ENCODE peak calls at places on chromosomes 1 and 21, in eight cellular contexts. One of them, this sample, is unnamed.

GRCh38 chr1:220685879-220686278 is 4.3 kb upstream of the C1orf115 start:
- DNase-seq in substantia nigra: no peak
- DNase-seq in breast epithelium: no peak
- DNase-seq in GM10248: no peak
- DNase-seq in kidney epithelial cell: no peak
- DNase-seq in osteocyte: no peak
- DNase-seq in stromal cell of bone marrow: no peak
- DNase-seq in activated naive CD4-positive, alpha-beta T cell: no peak
- DNase-seq in this sample: no peak

GRCh38 chr1:240575976-240576666 is 35.8 kb downstream of the GREM2 start:
- DNase-seq in substantia nigra: no peak
- DNase-seq in stromal cell of bone marrow: peak; percentile 89
- DNase-seq in osteocyte: no peak
- DNase-seq in kidney epithelial cell: no peak
- DNase-seq in activated naive CD4-positive, alpha-beta T cell: no peak
- DNase-seq in GM10248: no peak
- DNase-seq in breast epithelium: no peak
- DNase-seq in this sample: no peak

GRCh38 chr1:156096640-156097391 is 14.6 kb upstream of the MEX3A start:
- DNase-seq in osteocyte: peak; percentile 97
- DNase-seq in breast epithelium: peak; percentile 89
- DNase-seq in activated naive CD4-positive, alpha-beta T cell: peak; percentile 54
- DNase-seq in stromal cell of bone marrow: peak; percentile 86
- DNase-seq in substantia nigra: peak; percentile 75
- DNase-seq in kidney epithelial cell: no peak
- DNase-seq in GM10248: peak; percentile 84
- DNase-seq in this sample: peak; percentile 77

GRCh38 chr1:211643324-211644212 is 31.9 kb downstream of the NEK2 start:
- DNase-seq in substantia nigra: no peak
- DNase-seq in breast epithelium: peak; percentile 89
- DNase-seq in activated naive CD4-positive, alpha-beta T cell: no peak
- DNase-seq in GM10248: peak; percentile 19
- DNase-seq in stromal cell of bone marrow: no peak
- DNase-seq in kidney epithelial cell: no peak
- DNase-seq in osteocyte: peak; percentile 83
- DNase-seq in this sample: no peak

GRCh38 chr21:41361786-41362604 is at the start of gene MX2:
- DNase-seq in osteocyte: peak; percentile 71
- DNase-seq in stromal cell of bone marrow: peak; percentile 68
- DNase-seq in activated naive CD4-positive, alpha-beta T cell: peak; percentile 73
- DNase-seq in substantia nigra: no peak
- DNase-seq in kidney epithelial cell: no peak
- DNase-seq in GM10248: peak; percentile 75
- DNase-seq in breast epithelium: peak; percentile 57
- DNase-seq in this sample: peak; percentile 49

GRCh38 chr1:229970714-229971113 is 96.3 kb upstream of the GALNT2 start:
- DNase-seq in activated naive CD4-positive, alpha-beta T cell: no peak
- DNase-seq in substantia nigra: no peak
- DNase-seq in GM10248: no peak
- DNase-seq in breast epithelium: no peak
- DNase-seq in stromal cell of bone marrow: no peak
- DNase-seq in kidney epithelial cell: no peak
- DNase-seq in osteocyte: no peak
- DNase-seq in this sample: no peak

GRCh38 chr1:52296345-52296744 is 69.7 kb downstream of the CC2D1B start:
- DNase-seq in activated naive CD4-positive, alpha-beta T cell: no peak
- DNase-seq in stromal cell of bone marrow: peak; percentile 32
- DNase-seq in GM10248: peak; percentile 66
- DNase-seq in substantia nigra: no peak
- DNase-seq in kidney epithelial cell: peak; percentile 5
- DNase-seq in osteocyte: no peak
- DNase-seq in breast epithelium: no peak
- DNase-seq in this sample: no peak

GRCh38 chr1:6911229-6911941 is 126.1 kb downstream of the CAMTA1 start:
- DNase-seq in breast epithelium: no peak
- DNase-seq in osteocyte: no peak
- DNase-seq in substantia nigra: no peak
- DNase-seq in stromal cell of bone marrow: no peak
- DNase-seq in kidney epithelial cell: no peak
- DNase-seq in activated naive CD4-positive, alpha-beta T cell: no peak
- DNase-seq in GM10248: no peak
- DNase-seq in this sample: no peak

GRCh38 chr1:26949266-26949925 is 10.9 kb downstream of the KDF1 start:
- DNase-seq in kidney epithelial cell: no peak
- DNase-seq in activated naive CD4-positive, alpha-beta T cell: no peak
- DNase-seq in stromal cell of bone marrow: no peak
- DNase-seq in osteocyte: no peak
- DNase-seq in substantia nigra: no peak
- DNase-seq in GM10248: no peak
- DNase-seq in breast epithelium: no peak
- DNase-seq in this sample: no peak

GRCh38 chr1:187943606-187944403 is 1115.1 kb downstream of the PLA2G4A start:
- DNase-seq in kidney epithelial cell: no peak
- DNase-seq in substantia nigra: no peak
- DNase-seq in osteocyte: no peak
- DNase-seq in activated naive CD4-positive, alpha-beta T cell: no peak
- DNase-seq in GM10248: no peak
- DNase-seq in stromal cell of bone marrow: no peak
- DNase-seq in breast epithelium: no peak
- DNase-seq in this sample: no peak

GRCh38 chr1:109089242-109090015 is 1.1 kb upstream of the TMEM167B start:
- DNase-seq in substantia nigra: peak; percentile 72
- DNase-seq in osteocyte: no peak
- DNase-seq in GM10248: peak; percentile 53
- DNase-seq in stromal cell of bone marrow: peak; percentile 52
- DNase-seq in kidney epithelial cell: no peak
- DNase-seq in activated naive CD4-positive, alpha-beta T cell: no peak
- DNase-seq in breast epithelium: peak; percentile 66
- DNase-seq in this sample: no peak

GRCh38 chr1:198937231-198938031 is 298.6 kb downstream of the PTPRC start:
- DNase-seq in substantia nigra: peak; percentile 54
- DNase-seq in osteocyte: no peak
- DNase-seq in stromal cell of bone marrow: peak; percentile 90
- DNase-seq in GM10248: peak; percentile 69
- DNase-seq in activated naive CD4-positive, alpha-beta T cell: no peak
- DNase-seq in kidney epithelial cell: peak; percentile 93
- DNase-seq in breast epithelium: peak; percentile 37
- DNase-seq in this sample: no peak

GRCh38 chr1:103917771-103918170 is 168.1 kb downstream of the AMY1C start:
- DNase-seq in GM10248: no peak
- DNase-seq in substantia nigra: no peak
- DNase-seq in stromal cell of bone marrow: no peak
- DNase-seq in osteocyte: no peak
- DNase-seq in activated naive CD4-positive, alpha-beta T cell: no peak
- DNase-seq in breast epithelium: no peak
- DNase-seq in kidney epithelial cell: no peak
- DNase-seq in this sample: no peak

GRCh38 chr1:44361478-44361877 is 6.4 kb upstream of the ERI3 start:
- DNase-seq in osteocyte: no peak
- DNase-seq in GM10248: no peak
- DNase-seq in activated naive CD4-positive, alpha-beta T cell: no peak
- DNase-seq in substantia nigra: no peak
- DNase-seq in kidney epithelial cell: no peak
- DNase-seq in stromal cell of bone marrow: no peak
- DNase-seq in breast epithelium: no peak
- DNase-seq in this sample: no peak

GRCh38 chr1:160726498-160727391 is 12.3 kb upstream of the SLAMF7 start:
- DNase-seq in kidney epithelial cell: peak; percentile 19
- DNase-seq in stromal cell of bone marrow: peak; percentile 27
- DNase-seq in activated naive CD4-positive, alpha-beta T cell: no peak
- DNase-seq in osteocyte: no peak
- DNase-seq in GM10248: peak; percentile 62
- DNase-seq in substantia nigra: peak; percentile 39
- DNase-seq in breast epithelium: peak; percentile 45
- DNase-seq in this sample: no peak

GRCh38 chr1:222009105-222009730 is 267.3 kb upstream of the DUSP10 start:
- DNase-seq in stromal cell of bone marrow: no peak
- DNase-seq in GM10248: peak; percentile 28
- DNase-seq in osteocyte: no peak
- DNase-seq in breast epithelium: no peak
- DNase-seq in substantia nigra: no peak
- DNase-seq in kidney epithelial cell: no peak
- DNase-seq in activated naive CD4-positive, alpha-beta T cell: no peak
- DNase-seq in this sample: no peak

GRCh38 chr1:44154049-44154448 is 12.6 kb upstream of the KLF18 start:
- DNase-seq in GM10248: no peak
- DNase-seq in stromal cell of bone marrow: no peak
- DNase-seq in substantia nigra: no peak
- DNase-seq in osteocyte: peak; percentile 53
- DNase-seq in kidney epithelial cell: no peak
- DNase-seq in breast epithelium: no peak
- DNase-seq in activated naive CD4-positive, alpha-beta T cell: no peak
- DNase-seq in this sample: no peak

GRCh38 chr1:47175227-47175934 is 14.5 kb downstream of the PDZK1IP1 start:
- DNase-seq in kidney epithelial cell: no peak
- DNase-seq in stromal cell of bone marrow: peak; percentile 33
- DNase-seq in breast epithelium: no peak
- DNase-seq in substantia nigra: peak; percentile 17
- DNase-seq in activated naive CD4-positive, alpha-beta T cell: no peak
- DNase-seq in osteocyte: peak; percentile 85
- DNase-seq in GM10248: peak; percentile 69
- DNase-seq in this sample: no peak

GRCh38 chr1:78333426-78334012 is 157.3 kb upstream of the PTGFR start:
- DNase-seq in activated naive CD4-positive, alpha-beta T cell: no peak
- DNase-seq in kidney epithelial cell: no peak
- DNase-seq in stromal cell of bone marrow: no peak
- DNase-seq in GM10248: no peak
- DNase-seq in osteocyte: no peak
- DNase-seq in substantia nigra: no peak
- DNase-seq in breast epithelium: no peak
- DNase-seq in this sample: no peak

GRCh38 chr1:37692834-37693175 is 489 bp downstream of the CDCA8 start:
- DNase-seq in activated naive CD4-positive, alpha-beta T cell: no peak
- DNase-seq in GM10248: no peak
- DNase-seq in breast epithelium: no peak
- DNase-seq in substantia nigra: no peak
- DNase-seq in osteocyte: no peak
- DNase-seq in kidney epithelial cell: no peak
- DNase-seq in stromal cell of bone marrow: no peak
- DNase-seq in this sample: no peak

GRCh38 chr21:37348664-37349063 is 17.9 kb upstream of the DYRK1A start:
- DNase-seq in GM10248: no peak
- DNase-seq in osteocyte: no peak
- DNase-seq in stromal cell of bone marrow: no peak
- DNase-seq in substantia nigra: no peak
- DNase-seq in activated naive CD4-positive, alpha-beta T cell: no peak
- DNase-seq in kidney epithelial cell: no peak
- DNase-seq in breast epithelium: no peak
- DNase-seq in this sample: no peak

GRCh38 chr1:44592208-44593145 is 81.8 kb downstream of the TMEM53 start:
- DNase-seq in kidney epithelial cell: no peak
- DNase-seq in stromal cell of bone marrow: no peak
- DNase-seq in activated naive CD4-positive, alpha-beta T cell: no peak
- DNase-seq in breast epithelium: no peak
- DNase-seq in GM10248: no peak
- DNase-seq in osteocyte: no peak
- DNase-seq in substantia nigra: peak; percentile 89
- DNase-seq in this sample: no peak

GRCh38 chr1:19204665-19205266 is 5.3 kb downstream of the UBR4 start:
- DNase-seq in osteocyte: no peak
- DNase-seq in GM10248: no peak
- DNase-seq in kidney epithelial cell: no peak
- DNase-seq in breast epithelium: no peak
- DNase-seq in substantia nigra: no peak
- DNase-seq in stromal cell of bone marrow: no peak
- DNase-seq in activated naive CD4-positive, alpha-beta T cell: no peak
- DNase-seq in this sample: no peak

GRCh38 chr1:203548917-203549708 is 55.2 kb downstream of the OPTC start:
- DNase-seq in breast epithelium: no peak
- DNase-seq in activated naive CD4-positive, alpha-beta T cell: no peak
- DNase-seq in osteocyte: no peak
- DNase-seq in substantia nigra: no peak
- DNase-seq in stromal cell of bone marrow: peak; percentile 70
- DNase-seq in GM10248: no peak
- DNase-seq in kidney epithelial cell: no peak
- DNase-seq in this sample: no peak

GRCh38 chr1:112410704-112411103 is 14.7 kb downstream of the CTTNBP2NL start:
- DNase-seq in activated naive CD4-positive, alpha-beta T cell: no peak
- DNase-seq in GM10248: no peak
- DNase-seq in kidney epithelial cell: no peak
- DNase-seq in osteocyte: no peak
- DNase-seq in substantia nigra: no peak
- DNase-seq in breast epithelium: no peak
- DNase-seq in stromal cell of bone marrow: no peak
- DNase-seq in this sample: no peak

GRCh38 chr1:170929835-170930554 is 5.3 kb upstream of the MROH9 start:
- DNase-seq in kidney epithelial cell: peak; percentile 18
- DNase-seq in breast epithelium: peak; percentile 30
- DNase-seq in stromal cell of bone marrow: peak; percentile 77
- DNase-seq in substantia nigra: peak; percentile 1
- DNase-seq in activated naive CD4-positive, alpha-beta T cell: no peak
- DNase-seq in osteocyte: no peak
- DNase-seq in GM10248: peak; percentile 58
- DNase-seq in this sample: no peak

GRCh38 chr1:203300441-203301330 is 4.6 kb upstream of the BTG2 start:
- DNase-seq in osteocyte: no peak
- DNase-seq in stromal cell of bone marrow: no peak
- DNase-seq in substantia nigra: no peak
- DNase-seq in GM10248: no peak
- DNase-seq in activated naive CD4-positive, alpha-beta T cell: no peak
- DNase-seq in kidney epithelial cell: no peak
- DNase-seq in breast epithelium: no peak
- DNase-seq in this sample: no peak

GRCh38 chr1:44640178-44640865 is 34.0 kb downstream of the TMEM53 start:
- DNase-seq in GM10248: no peak
- DNase-seq in osteocyte: no peak
- DNase-seq in kidney epithelial cell: no peak
- DNase-seq in substantia nigra: no peak
- DNase-seq in activated naive CD4-positive, alpha-beta T cell: no peak
- DNase-seq in breast epithelium: no peak
- DNase-seq in stromal cell of bone marrow: no peak
- DNase-seq in this sample: no peak

GRCh38 chr1:27605796-27606707 is 2.1 kb upstream of the AHDC1 start:
- DNase-seq in kidney epithelial cell: no peak
- DNase-seq in osteocyte: no peak
- DNase-seq in GM10248: peak; percentile 54
- DNase-seq in breast epithelium: no peak
- DNase-seq in activated naive CD4-positive, alpha-beta T cell: peak; percentile 29
- DNase-seq in substantia nigra: peak; percentile 37
- DNase-seq in stromal cell of bone marrow: no peak
- DNase-seq in this sample: no peak

GRCh38 chr1:52842643-52843310 is at the start of gene ZYG11A:
- DNase-seq in kidney epithelial cell: peak; percentile 44
- DNase-seq in breast epithelium: no peak
- DNase-seq in activated naive CD4-positive, alpha-beta T cell: peak; percentile 19
- DNase-seq in substantia nigra: no peak
- DNase-seq in osteocyte: peak; percentile 87
- DNase-seq in stromal cell of bone marrow: peak; percentile 24
- DNase-seq in GM10248: peak; percentile 94
- DNase-seq in this sample: peak; percentile 35

GRCh38 chr1:234696148-234696576 is 86.2 kb upstream of the IRF2BP2 start:
- DNase-seq in activated naive CD4-positive, alpha-beta T cell: no peak
- DNase-seq in substantia nigra: no peak
- DNase-seq in kidney epithelial cell: no peak
- DNase-seq in breast epithelium: no peak
- DNase-seq in stromal cell of bone marrow: no peak
- DNase-seq in GM10248: peak; percentile 51
- DNase-seq in osteocyte: no peak
- DNase-seq in this sample: no peak

GRCh38 chr1:47578026-47578861 is 140.4 kb downstream of the FOXD2 start:
- DNase-seq in stromal cell of bone marrow: no peak
- DNase-seq in osteocyte: no peak
- DNase-seq in activated naive CD4-positive, alpha-beta T cell: no peak
- DNase-seq in kidney epithelial cell: no peak
- DNase-seq in breast epithelium: peak; percentile 26
- DNase-seq in GM10248: no peak
- DNase-seq in substantia nigra: peak; percentile 59
- DNase-seq in this sample: no peak

GRCh38 chr1:55064071-55064581 is 24.8 kb downstream of the PCSK9 start:
- DNase-seq in breast epithelium: no peak
- DNase-seq in substantia nigra: no peak
- DNase-seq in GM10248: peak; percentile 29
- DNase-seq in osteocyte: peak; percentile 77
- DNase-seq in kidney epithelial cell: no peak
- DNase-seq in activated naive CD4-positive, alpha-beta T cell: no peak
- DNase-seq in stromal cell of bone marrow: no peak
- DNase-seq in this sample: no peak

GRCh38 chr1:31748265-31748859 is 15.8 kb downstream of the ADGRB2 start:
- DNase-seq in kidney epithelial cell: no peak
- DNase-seq in GM10248: no peak
- DNase-seq in activated naive CD4-positive, alpha-beta T cell: no peak
- DNase-seq in breast epithelium: no peak
- DNase-seq in substantia nigra: no peak
- DNase-seq in stromal cell of bone marrow: no peak
- DNase-seq in osteocyte: no peak
- DNase-seq in this sample: no peak